ENCODE peak calls at places on chromosomes 2 and 18, in seven cellular contexts. One of them, this sample, is unnamed.

GRCh38 chr2:203586151-203586550 is 51.0 kb upstream of the RAPH1 start:
- DNase-seq in EL: no peak
- DNase-seq in stimulated activated CD8-positive, alpha-beta memory T cell treated with anti-CD3 and anti-CD28 coated beads, Interleukin-7, amount 100 ng/mL, for 4 hours: no peak
- DNase-seq in mammary epithelial cell: no peak
- DNase-seq in HL-60: no peak
- DNase-seq in NCI-H1092: no peak
- DNase-seq in endodermal cell: no peak
- DNase-seq in this sample: no peak

GRCh38 chr2:160909781-160910242 is 250.4 kb upstream of the TANK start:
- DNase-seq in EL: no peak
- DNase-seq in stimulated activated CD8-positive, alpha-beta memory T cell treated with anti-CD3 and anti-CD28 coated beads, Interleukin-7, amount 100 ng/mL, for 4 hours: no peak
- DNase-seq in mammary epithelial cell: no peak
- DNase-seq in HL-60: no peak
- DNase-seq in NCI-H1092: no peak
- DNase-seq in endodermal cell: no peak
- DNase-seq in this sample: no peak

GRCh38 chr2:27954261-27954673 is 63.7 kb downstream of the BABAM2 start:
- DNase-seq in EL: peak; percentile 44
- DNase-seq in stimulated activated CD8-positive, alpha-beta memory T cell treated with anti-CD3 and anti-CD28 coated beads, Interleukin-7, amount 100 ng/mL, for 4 hours: no peak
- DNase-seq in mammary epithelial cell: no peak
- DNase-seq in HL-60: no peak
- DNase-seq in NCI-H1092: no peak
- DNase-seq in endodermal cell: no peak
- DNase-seq in this sample: no peak

GRCh38 chr2:227804970-227805369 is 8.7 kb upstream of the CCL20 start:
- DNase-seq in EL: peak; percentile 34
- DNase-seq in stimulated activated CD8-positive, alpha-beta memory T cell treated with anti-CD3 and anti-CD28 coated beads, Interleukin-7, amount 100 ng/mL, for 4 hours: no peak
- DNase-seq in mammary epithelial cell: no peak
- DNase-seq in HL-60: no peak
- DNase-seq in NCI-H1092: no peak
- DNase-seq in endodermal cell: no peak
- DNase-seq in this sample: no peak

GRCh38 chr18:77608807-77609206 is 359.2 kb downstream of the GALR1 start:
- DNase-seq in EL: no peak
- DNase-seq in stimulated activated CD8-positive, alpha-beta memory T cell treated with anti-CD3 and anti-CD28 coated beads, Interleukin-7, amount 100 ng/mL, for 4 hours: no peak
- DNase-seq in mammary epithelial cell: no peak
- DNase-seq in HL-60: no peak
- DNase-seq in NCI-H1092: no peak
- DNase-seq in endodermal cell: peak; percentile 85
- DNase-seq in this sample: no peak

GRCh38 chr2:154368148-154368547 is 330.3 kb upstream of the KCNJ3 start:
- DNase-seq in EL: no peak
- DNase-seq in stimulated activated CD8-positive, alpha-beta memory T cell treated with anti-CD3 and anti-CD28 coated beads, Interleukin-7, amount 100 ng/mL, for 4 hours: no peak
- DNase-seq in mammary epithelial cell: no peak
- DNase-seq in HL-60: no peak
- DNase-seq in NCI-H1092: no peak
- DNase-seq in endodermal cell: no peak
- DNase-seq in this sample: no peak

GRCh38 chr18:22826726-22827125 is 106.4 kb upstream of the RBBP8 start:
- DNase-seq in EL: no peak
- DNase-seq in stimulated activated CD8-positive, alpha-beta memory T cell treated with anti-CD3 and anti-CD28 coated beads, Interleukin-7, amount 100 ng/mL, for 4 hours: no peak
- DNase-seq in mammary epithelial cell: peak; percentile 99
- DNase-seq in HL-60: no peak
- DNase-seq in NCI-H1092: no peak
- DNase-seq in endodermal cell: no peak
- DNase-seq in this sample: no peak

GRCh38 chr2:158060862-158061435 is 40.7 kb upstream of the UPP2 start:
- DNase-seq in EL: peak; percentile 79
- DNase-seq in stimulated activated CD8-positive, alpha-beta memory T cell treated with anti-CD3 and anti-CD28 coated beads, Interleukin-7, amount 100 ng/mL, for 4 hours: no peak
- DNase-seq in mammary epithelial cell: no peak
- DNase-seq in HL-60: no peak
- DNase-seq in NCI-H1092: no peak
- DNase-seq in endodermal cell: peak; percentile 59
- DNase-seq in this sample: no peak

GRCh38 chr2:61179701-61180639 is 18.0 kb downstream of the C2orf74 start:
- DNase-seq in EL: peak; percentile 62
- DNase-seq in stimulated activated CD8-positive, alpha-beta memory T cell treated with anti-CD3 and anti-CD28 coated beads, Interleukin-7, amount 100 ng/mL, for 4 hours: no peak
- DNase-seq in mammary epithelial cell: peak; percentile 30
- DNase-seq in HL-60: no peak
- DNase-seq in NCI-H1092: no peak
- DNase-seq in endodermal cell: no peak
- DNase-seq in this sample: peak; percentile 85

This sample was measured in left cardiac atrium.